ENCODE peak calls at places on chromosomes 1 and 21, in five cellular contexts. One of them, this sample, is unnamed.

GRCh38 chr21:44804762-44805161 is 3.1 kb upstream of the UBE2G2 start:
- DNase-seq in NCI-H1105 treated with DMSO at 0.1 percent for 48 hours: no peak
- DNase-seq in Right ventricle myocardium superior: no peak
- DNase-seq in fibroblast of mammary gland: no peak
- DNase-seq in astrocyte of the cerebellum: no peak
- DNase-seq in this sample: no peak

GRCh38 chr1:15820478-15820877 is 13.0 kb upstream of the UQCRHL start:
- DNase-seq in fibroblast of mammary gland: no peak
- DNase-seq in astrocyte of the cerebellum: no peak
- DNase-seq in NCI-H1105 treated with DMSO at 0.1 percent for 48 hours: no peak
- DNase-seq in Right ventricle myocardium superior: no peak
- DNase-seq in this sample: no peak

GRCh38 chr1:145918992-145919939 is 749 bp upstream of the PEX11B start:
- DNase-seq in NCI-H1105 treated with DMSO at 0.1 percent for 48 hours: peak
- DNase-seq in astrocyte of the cerebellum: no peak
- DNase-seq in fibroblast of mammary gland: peak
- DNase-seq in Right ventricle myocardium superior: peak
- DNase-seq in this sample: peak

GRCh38 chr21:43864806-43865470 is at the start of gene AGPAT3:
- DNase-seq in fibroblast of mammary gland: no peak
- DNase-seq in NCI-H1105 treated with DMSO at 0.1 percent for 48 hours: no peak
- DNase-seq in astrocyte of the cerebellum: no peak
- DNase-seq in Right ventricle myocardium superior: peak
- DNase-seq in this sample: no peak

GRCh38 chr21:43352568-43353281 is 74.2 kb downstream of the SIK1 start:
- DNase-seq in Right ventricle myocardium superior: no peak
- DNase-seq in NCI-H1105 treated with DMSO at 0.1 percent for 48 hours: no peak
- DNase-seq in fibroblast of mammary gland: peak
- DNase-seq in astrocyte of the cerebellum: no peak
- DNase-seq in this sample: no peak

GRCh38 chr1:191290441-191290840 is 812.8 kb upstream of the BRINP3 start:
- DNase-seq in astrocyte of the cerebellum: no peak
- DNase-seq in NCI-H1105 treated with DMSO at 0.1 percent for 48 hours: no peak
- DNase-seq in fibroblast of mammary gland: no peak
- DNase-seq in Right ventricle myocardium superior: no peak
- DNase-seq in this sample: no peak

GRCh38 chr1:194829492-194829891 is 1643.1 kb upstream of the B3GALT2 start:
- DNase-seq in NCI-H1105 treated with DMSO at 0.1 percent for 48 hours: no peak
- DNase-seq in astrocyte of the cerebellum: no peak
- DNase-seq in fibroblast of mammary gland: no peak
- DNase-seq in Right ventricle myocardium superior: no peak
- DNase-seq in this sample: no peak

GRCh38 chr1:157806431-157807149 is 13.3 kb downstream of the FCRL1 start:
- DNase-seq in NCI-H1105 treated with DMSO at 0.1 percent for 48 hours: no peak
- DNase-seq in Right ventricle myocardium superior: no peak
- DNase-seq in fibroblast of mammary gland: no peak
- DNase-seq in astrocyte of the cerebellum: no peak
- DNase-seq in this sample: no peak

GRCh38 chr1:43699281-43699680 is 8.1 kb upstream of the ST3GAL3 start:
- DNase-seq in NCI-H1105 treated with DMSO at 0.1 percent for 48 hours: no peak
- DNase-seq in fibroblast of mammary gland: no peak
- DNase-seq in astrocyte of the cerebellum: no peak
- DNase-seq in Right ventricle myocardium superior: no peak
- DNase-seq in this sample: no peak

GRCh38 chr1:21491483-21492170 is 17.6 kb upstream of the ALPL start:
- DNase-seq in NCI-H1105 treated with DMSO at 0.1 percent for 48 hours: peak
- DNase-seq in Right ventricle myocardium superior: no peak
- DNase-seq in astrocyte of the cerebellum: no peak
- DNase-seq in fibroblast of mammary gland: no peak
- DNase-seq in this sample: peak

GRCh38 chr1:157517026-157517425 is 35.3 kb downstream of the FCRL5 start:
- DNase-seq in astrocyte of the cerebellum: no peak
- DNase-seq in fibroblast of mammary gland: no peak
- DNase-seq in Right ventricle myocardium superior: no peak
- DNase-seq in NCI-H1105 treated with DMSO at 0.1 percent for 48 hours: no peak
- DNase-seq in this sample: no peak

GRCh38 chr1:234170622-234171021 is 202.6 kb upstream of the COA6 start:
- DNase-seq in Right ventricle myocardium superior: no peak
- DNase-seq in NCI-H1105 treated with DMSO at 0.1 percent for 48 hours: no peak
- DNase-seq in astrocyte of the cerebellum: no peak
- DNase-seq in fibroblast of mammary gland: no peak
- DNase-seq in this sample: no peak

GRCh38 chr1:247270003-247270402 is 14.1 kb downstream of the VN1R5 start:
- DNase-seq in Right ventricle myocardium superior: no peak
- DNase-seq in fibroblast of mammary gland: no peak
- DNase-seq in NCI-H1105 treated with DMSO at 0.1 percent for 48 hours: no peak
- DNase-seq in astrocyte of the cerebellum: no peak
- DNase-seq in this sample: no peak

GRCh38 chr1:201119206-201119814 is 7.1 kb upstream of the CACNA1S start:
- DNase-seq in astrocyte of the cerebellum: no peak
- DNase-seq in NCI-H1105 treated with DMSO at 0.1 percent for 48 hours: no peak
- DNase-seq in Right ventricle myocardium superior: peak
- DNase-seq in fibroblast of mammary gland: peak
- DNase-seq in this sample: peak

GRCh38 chr21:34061983-34062382 is 11.4 kb upstream of the MRPS6 start:
- DNase-seq in astrocyte of the cerebellum: no peak
- DNase-seq in fibroblast of mammary gland: peak
- DNase-seq in Right ventricle myocardium superior: no peak
- DNase-seq in NCI-H1105 treated with DMSO at 0.1 percent for 48 hours: no peak
- DNase-seq in this sample: no peak

GRCh38 chr1:213985181-213986019 is 2.4 kb upstream of the PROX1 start:
- DNase-seq in Right ventricle myocardium superior: peak
- DNase-seq in astrocyte of the cerebellum: no peak
- DNase-seq in NCI-H1105 treated with DMSO at 0.1 percent for 48 hours: no peak
- DNase-seq in fibroblast of mammary gland: no peak
- DNase-seq in this sample: no peak

GRCh38 chr1:12407050-12407961 is 177.5 kb downstream of the VPS13D start:
- DNase-seq in Right ventricle myocardium superior: no peak
- DNase-seq in NCI-H1105 treated with DMSO at 0.1 percent for 48 hours: no peak
- DNase-seq in fibroblast of mammary gland: peak
- DNase-seq in astrocyte of the cerebellum: peak
- DNase-seq in this sample: peak

GRCh38 chr1:171486048-171486519 is 754 bp downstream of the PRRC2C start:
- DNase-seq in NCI-H1105 treated with DMSO at 0.1 percent for 48 hours: peak
- DNase-seq in fibroblast of mammary gland: peak
- DNase-seq in astrocyte of the cerebellum: peak
- DNase-seq in Right ventricle myocardium superior: no peak
- DNase-seq in this sample: peak

GRCh38 chr1:72278461-72278860 is 3.9 kb downstream of the NEGR1 start:
- DNase-seq in fibroblast of mammary gland: peak
- DNase-seq in Right ventricle myocardium superior: no peak
- DNase-seq in NCI-H1105 treated with DMSO at 0.1 percent for 48 hours: no peak
- DNase-seq in astrocyte of the cerebellum: no peak
- DNase-seq in this sample: no peak

GRCh38 chr21:17673261-17674020 is 60.7 kb upstream of the BTG3 start:
- DNase-seq in astrocyte of the cerebellum: peak
- DNase-seq in fibroblast of mammary gland: peak
- DNase-seq in NCI-H1105 treated with DMSO at 0.1 percent for 48 hours: no peak
- DNase-seq in Right ventricle myocardium superior: no peak
- DNase-seq in this sample: no peak

GRCh38 chr1:26553942-26554682 is 24.6 kb downstream of the RPS6KA1 start:
- DNase-seq in Right ventricle myocardium superior: no peak
- DNase-seq in NCI-H1105 treated with DMSO at 0.1 percent for 48 hours: no peak
- DNase-seq in fibroblast of mammary gland: no peak
- DNase-seq in astrocyte of the cerebellum: no peak
- DNase-seq in this sample: no peak

GRCh38 chr1:169745015-169745861 is 11.4 kb upstream of the SELE start:
- DNase-seq in fibroblast of mammary gland: peak
- DNase-seq in astrocyte of the cerebellum: peak
- DNase-seq in NCI-H1105 treated with DMSO at 0.1 percent for 48 hours: no peak
- DNase-seq in Right ventricle myocardium superior: no peak
- DNase-seq in this sample: no peak

GRCh38 chr1:185291647-185292046 is 25.4 kb downstream of the IVNS1ABP start:
- DNase-seq in fibroblast of mammary gland: no peak
- DNase-seq in Right ventricle myocardium superior: no peak
- DNase-seq in astrocyte of the cerebellum: no peak
- DNase-seq in NCI-H1105 treated with DMSO at 0.1 percent for 48 hours: no peak
- DNase-seq in this sample: no peak

GRCh38 chr1:4760088-4760487 is 105.7 kb downstream of the AJAP1 start:
- DNase-seq in NCI-H1105 treated with DMSO at 0.1 percent for 48 hours: no peak
- DNase-seq in astrocyte of the cerebellum: no peak
- DNase-seq in fibroblast of mammary gland: no peak
- DNase-seq in Right ventricle myocardium superior: no peak
- DNase-seq in this sample: no peak

GRCh38 chr1:151968058-151968457 is 25.6 kb downstream of the S100A10 start:
- DNase-seq in fibroblast of mammary gland: peak
- DNase-seq in astrocyte of the cerebellum: no peak
- DNase-seq in Right ventricle myocardium superior: no peak
- DNase-seq in NCI-H1105 treated with DMSO at 0.1 percent for 48 hours: peak
- DNase-seq in this sample: no peak

GRCh38 chr1:196660912-196661311 is 9.1 kb downstream of the CFH start:
- DNase-seq in fibroblast of mammary gland: peak
- DNase-seq in Right ventricle myocardium superior: no peak
- DNase-seq in astrocyte of the cerebellum: no peak
- DNase-seq in NCI-H1105 treated with DMSO at 0.1 percent for 48 hours: peak
- DNase-seq in this sample: peak

This sample was measured in NCI-H1092 treated with DMSO at 0.1 percent for 48 hours.